ENCODE peak calls at places on chromosomes 7 and 10, in nine cellular contexts. One of them, this sample, is unnamed.

GRCh38 chr10:103336370-103336769 is 14.6 kb downstream of the PCGF6 start:
- DNase-seq in heart right ventricle: no peak
- DNase-seq in cardiac fibroblast: no peak
- DNase-seq in fibroblast of the aortic adventitia: no peak
- DNase-seq in uterus: no peak
- DNase-seq in fibroblast of lung: no peak
- DNase-seq in transverse colon: no peak
- DNase-seq in lung: no peak
- DNase-seq in tibial artery: no peak
- DNase-seq in this sample: no peak

GRCh38 chr7:131747625-131748024 is 191.2 kb upstream of the PODXL start:
- DNase-seq in heart right ventricle: no peak
- DNase-seq in cardiac fibroblast: no peak
- DNase-seq in fibroblast of the aortic adventitia: no peak
- DNase-seq in uterus: no peak
- DNase-seq in fibroblast of lung: no peak
- DNase-seq in transverse colon: no peak
- DNase-seq in lung: no peak
- DNase-seq in tibial artery: no peak
- DNase-seq in this sample: no peak

GRCh38 chr10:12819071-12819470 is 182.4 kb downstream of the CCDC3 start:
- DNase-seq in heart right ventricle: no peak
- DNase-seq in cardiac fibroblast: no peak
- DNase-seq in fibroblast of the aortic adventitia: no peak
- DNase-seq in uterus: no peak
- DNase-seq in fibroblast of lung: no peak
- DNase-seq in transverse colon: no peak
- DNase-seq in lung: no peak
- DNase-seq in tibial artery: no peak
- DNase-seq in this sample: no peak

GRCh38 chr7:71173955-71174354 is 42.0 kb downstream of the GALNT17 start:
- DNase-seq in heart right ventricle: peak
- DNase-seq in cardiac fibroblast: no peak
- DNase-seq in fibroblast of the aortic adventitia: peak
- DNase-seq in uterus: no peak
- DNase-seq in fibroblast of lung: no peak
- DNase-seq in transverse colon: no peak
- DNase-seq in lung: no peak
- DNase-seq in tibial artery: no peak
- DNase-seq in this sample: no peak

GRCh38 chr10:24944512-24945255 is 7.7 kb downstream of the PRTFDC1 start:
- DNase-seq in heart right ventricle: no peak
- DNase-seq in cardiac fibroblast: peak
- DNase-seq in fibroblast of the aortic adventitia: peak
- DNase-seq in uterus: no peak
- DNase-seq in fibroblast of lung: peak
- DNase-seq in transverse colon: peak
- DNase-seq in lung: no peak
- DNase-seq in tibial artery: no peak
- DNase-seq in this sample: peak

GRCh38 chr7:130993671-130994365 is 259.8 kb upstream of the KLF14 start:
- DNase-seq in heart right ventricle: no peak
- DNase-seq in cardiac fibroblast: no peak
- DNase-seq in fibroblast of the aortic adventitia: no peak
- DNase-seq in uterus: no peak
- DNase-seq in fibroblast of lung: no peak
- DNase-seq in transverse colon: no peak
- DNase-seq in lung: no peak
- DNase-seq in tibial artery: no peak
- DNase-seq in this sample: no peak

GRCh38 chr10:93150289-93150688 is 76.6 kb downstream of the CYP26A1 start:
- DNase-seq in heart right ventricle: no peak
- DNase-seq in cardiac fibroblast: peak
- DNase-seq in fibroblast of the aortic adventitia: no peak
- DNase-seq in uterus: no peak
- DNase-seq in fibroblast of lung: no peak
- DNase-seq in transverse colon: no peak
- DNase-seq in lung: no peak
- DNase-seq in tibial artery: no peak
- DNase-seq in this sample: no peak

GRCh38 chr7:135253851-135254815 is 20.5 kb downstream of the STRA8 start:
- DNase-seq in heart right ventricle: peak
- DNase-seq in cardiac fibroblast: peak
- DNase-seq in fibroblast of the aortic adventitia: peak
- DNase-seq in uterus: peak
- DNase-seq in fibroblast of lung: peak
- DNase-seq in transverse colon: peak
- DNase-seq in lung: peak
- DNase-seq in tibial artery: peak
- DNase-seq in this sample: peak

GRCh38 chr10:88370713-88371112 is 212.4 kb downstream of the RNLS start:
- DNase-seq in heart right ventricle: no peak
- DNase-seq in cardiac fibroblast: no peak
- DNase-seq in fibroblast of the aortic adventitia: no peak
- DNase-seq in uterus: no peak
- DNase-seq in fibroblast of lung: no peak
- DNase-seq in transverse colon: no peak
- DNase-seq in lung: no peak
- DNase-seq in tibial artery: no peak
- DNase-seq in this sample: no peak

GRCh38 chr7:138000081-138000701 is 1.7 kb downstream of the CREB3L2 start:
- DNase-seq in heart right ventricle: peak
- DNase-seq in cardiac fibroblast: peak
- DNase-seq in fibroblast of the aortic adventitia: peak
- DNase-seq in uterus: peak
- DNase-seq in fibroblast of lung: peak
- DNase-seq in transverse colon: peak
- DNase-seq in lung: peak
- DNase-seq in tibial artery: peak
- DNase-seq in this sample: peak
- TF ChIP-seq CTCF in heart right ventricle: no peak
- TF ChIP-seq CTCF in cardiac fibroblast: no peak
- TF ChIP-seq CTCF in fibroblast of the aortic adventitia: no peak
- TF ChIP-seq CTCF in uterus: no peak
- TF ChIP-seq CTCF in fibroblast of lung: no peak
- TF ChIP-seq CTCF in transverse colon: no peak
- TF ChIP-seq CTCF in lung: no peak
- TF ChIP-seq CTCF in tibial artery: no peak
- TF ChIP-seq CTCF in this sample: no peak

GRCh38 chr10:17025444-17026295 is 103.9 kb downstream of the CUBN start:
- DNase-seq in heart right ventricle: no peak
- DNase-seq in cardiac fibroblast: peak
- DNase-seq in fibroblast of the aortic adventitia: peak
- DNase-seq in uterus: no peak
- DNase-seq in fibroblast of lung: peak
- DNase-seq in transverse colon: peak
- DNase-seq in lung: peak
- DNase-seq in tibial artery: peak
- DNase-seq in this sample: peak
- H3K4me3 ChIP-seq in heart right ventricle: no peak
- H3K4me3 ChIP-seq in cardiac fibroblast: no peak
- H3K4me3 ChIP-seq in fibroblast of the aortic adventitia: peak
- H3K4me3 ChIP-seq in uterus: no peak
- H3K4me3 ChIP-seq in fibroblast of lung: peak
- H3K4me3 ChIP-seq in transverse colon: no peak
- H3K4me3 ChIP-seq in lung: no peak
- H3K4me3 ChIP-seq in tibial artery: no peak
- H3K4me3 ChIP-seq in this sample: no peak

GRCh38 chr7:19066109-19066508 is 51.3 kb downstream of the TWIST1 start:
- DNase-seq in heart right ventricle: no peak
- DNase-seq in cardiac fibroblast: no peak
- DNase-seq in fibroblast of the aortic adventitia: peak
- DNase-seq in uterus: no peak
- DNase-seq in fibroblast of lung: no peak
- DNase-seq in transverse colon: no peak
- DNase-seq in lung: no peak
- DNase-seq in tibial artery: no peak
- DNase-seq in this sample: no peak

DNA sequence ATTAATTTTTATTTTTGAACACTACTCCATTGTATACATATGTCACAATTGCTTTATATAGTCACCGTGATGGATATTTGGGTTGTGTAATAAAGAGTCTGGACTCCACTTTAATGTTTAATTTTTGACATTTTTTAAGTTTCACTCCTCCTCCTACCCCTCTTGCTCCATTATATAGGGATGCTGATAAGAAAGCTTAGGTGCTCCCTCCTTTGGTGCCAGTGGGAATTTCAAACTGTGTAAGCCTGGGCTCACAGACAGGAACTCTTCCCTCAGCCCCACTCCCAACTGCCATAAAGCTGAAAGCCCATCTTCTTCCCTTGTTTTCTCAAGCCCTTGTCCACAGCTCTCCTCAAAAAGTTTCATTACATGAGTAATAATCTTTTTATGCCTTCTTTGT is 47.6 kb downstream of the TWIST1 start:
- DNase-seq in heart right ventricle: no peak
- DNase-seq in cardiac fibroblast: peak
- DNase-seq in fibroblast of the aortic adventitia: peak
- DNase-seq in uterus: no peak
- DNase-seq in fibroblast of lung: peak
- DNase-seq in transverse colon: no peak
- DNase-seq in lung: no peak
- DNase-seq in tibial artery: no peak
- DNase-seq in this sample: no peak
- TF ChIP-seq CTCF in heart right ventricle: no peak
- TF ChIP-seq CTCF in cardiac fibroblast: no peak
- TF ChIP-seq CTCF in fibroblast of the aortic adventitia: no peak
- TF ChIP-seq CTCF in uterus: no peak
- TF ChIP-seq CTCF in fibroblast of lung: peak
- TF ChIP-seq CTCF in transverse colon: no peak
- TF ChIP-seq CTCF in lung: no peak
- TF ChIP-seq CTCF in tibial artery: no peak
- TF ChIP-seq CTCF in this sample: peak

GRCh38 chr10:78267598-78267997 is 233.9 kb downstream of the RPS24 start:
- DNase-seq in heart right ventricle: no peak
- DNase-seq in cardiac fibroblast: peak
- DNase-seq in fibroblast of the aortic adventitia: no peak
- DNase-seq in uterus: no peak
- DNase-seq in fibroblast of lung: peak
- DNase-seq in transverse colon: no peak
- DNase-seq in lung: no peak
- DNase-seq in tibial artery: no peak
- DNase-seq in this sample: peak
- H3K4me3 ChIP-seq in heart right ventricle: no peak
- H3K4me3 ChIP-seq in cardiac fibroblast: no peak
- H3K4me3 ChIP-seq in fibroblast of the aortic adventitia: no peak
- H3K4me3 ChIP-seq in uterus: no peak
- H3K4me3 ChIP-seq in fibroblast of lung: no peak
- H3K4me3 ChIP-seq in transverse colon: no peak
- H3K4me3 ChIP-seq in lung: no peak
- H3K4me3 ChIP-seq in tibial artery: no peak
- H3K4me3 ChIP-seq in this sample: no peak

DNA sequence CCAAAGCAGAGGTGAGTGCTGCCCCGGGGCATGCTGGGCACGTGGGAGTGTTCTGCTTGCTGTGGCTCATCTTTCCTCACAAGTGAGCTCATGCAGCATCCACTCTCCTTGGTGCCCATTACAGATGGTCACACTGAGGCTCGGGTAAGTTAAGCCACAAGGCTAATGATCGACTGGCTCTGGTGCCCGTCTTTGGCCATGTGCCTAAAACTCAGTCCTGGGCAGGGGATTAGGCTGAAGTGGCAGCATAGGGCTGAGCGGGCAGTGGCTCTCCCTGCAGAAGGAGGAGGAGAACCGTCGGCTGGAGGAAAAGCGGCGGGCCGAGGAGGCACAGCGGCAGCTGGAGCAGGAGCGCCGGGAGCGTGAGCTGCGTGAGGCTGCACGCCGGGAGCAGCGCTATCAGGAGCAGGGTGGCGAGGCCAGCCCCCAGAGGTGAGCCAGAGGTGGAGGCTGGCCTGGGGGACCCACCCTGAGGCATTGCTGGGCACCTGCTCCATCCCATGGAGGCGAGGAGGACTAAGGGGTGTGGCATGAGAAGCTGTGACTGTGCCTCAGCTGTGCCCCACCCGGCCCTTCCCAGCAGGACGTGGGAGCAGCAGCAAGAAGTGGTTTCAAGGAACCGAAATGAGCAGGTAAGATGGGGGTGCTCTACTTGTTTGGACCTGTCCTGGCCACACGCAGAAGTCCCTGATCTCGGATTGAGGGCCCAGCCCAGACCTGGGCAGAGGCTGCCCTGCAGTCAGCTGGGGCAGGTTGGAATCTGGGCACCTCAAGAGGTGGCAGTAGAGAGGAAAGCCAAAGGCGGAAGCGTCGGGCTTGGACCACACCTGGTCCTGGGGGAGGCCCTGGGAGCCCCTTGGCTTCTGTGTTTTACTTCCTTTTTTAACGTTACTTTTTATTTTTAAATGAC is 7.3 kb downstream of the PGAM2 start:
- DNase-seq in heart right ventricle: no peak
- DNase-seq in cardiac fibroblast: no peak
- DNase-seq in fibroblast of the aortic adventitia: no peak
- DNase-seq in uterus: peak
- DNase-seq in fibroblast of lung: no peak
- DNase-seq in transverse colon: peak
- DNase-seq in lung: no peak
- DNase-seq in tibial artery: peak
- DNase-seq in this sample: no peak
- TF ChIP-seq CTCF in heart right ventricle: no peak
- TF ChIP-seq CTCF in cardiac fibroblast: no peak
- TF ChIP-seq CTCF in fibroblast of the aortic adventitia: no peak
- TF ChIP-seq CTCF in uterus: no peak
- TF ChIP-seq CTCF in fibroblast of lung: no peak
- TF ChIP-seq CTCF in transverse colon: no peak
- TF ChIP-seq CTCF in lung: no peak
- TF ChIP-seq CTCF in tibial artery: no peak
- TF ChIP-seq CTCF in this sample: no peak